ENCODE peak calls at places on chromosomes 16 and 17, in ten cellular contexts. One of them, this sample, is unnamed.

GRCh38 chr16:89123001-89123830 is 29.6 kb downstream of the ACSF3 start:
- DNase-seq in IMR-90: no peak
- DNase-seq in stomach: no peak
- DNase-seq in prostate gland: no peak
- DNase-seq in fibroblast of lung: no peak
- DNase-seq in upper lobe of right lung: peak
- DNase-seq in tibial nerve: no peak
- DNase-seq in tibial artery: no peak
- DNase-seq in A549: no peak
- DNase-seq in ovary: peak
- DNase-seq in this sample: no peak

GRCh38 chr17:68095205-68095811 is 59.8 kb downstream of the KPNA2 start:
- DNase-seq in IMR-90: no peak
- DNase-seq in stomach: no peak
- DNase-seq in prostate gland: no peak
- DNase-seq in fibroblast of lung: no peak
- DNase-seq in upper lobe of right lung: no peak
- DNase-seq in tibial nerve: no peak
- DNase-seq in tibial artery: no peak
- DNase-seq in A549: no peak
- DNase-seq in ovary: no peak
- DNase-seq in this sample: no peak

GRCh38 chr17:9336817-9337216 is 238.8 kb downstream of the STX8 start:
- DNase-seq in IMR-90: no peak
- DNase-seq in stomach: no peak
- DNase-seq in prostate gland: no peak
- DNase-seq in fibroblast of lung: no peak
- DNase-seq in upper lobe of right lung: no peak
- DNase-seq in tibial nerve: no peak
- DNase-seq in tibial artery: no peak
- DNase-seq in A549: no peak
- DNase-seq in ovary: no peak
- DNase-seq in this sample: no peak

GRCh38 chr17:3693829-3694231 is 2.1 kb downstream of the P2RX5 start:
- DNase-seq in IMR-90: no peak
- DNase-seq in stomach: no peak
- DNase-seq in prostate gland: no peak
- DNase-seq in fibroblast of lung: no peak
- DNase-seq in upper lobe of right lung: no peak
- DNase-seq in tibial nerve: no peak
- DNase-seq in tibial artery: no peak
- DNase-seq in A549: no peak
- DNase-seq in ovary: no peak
- DNase-seq in this sample: no peak

GRCh38 chr17:60077672-60078519 is 825 bp downstream of the HEATR6 start:
- DNase-seq in IMR-90: no peak
- DNase-seq in stomach: no peak
- DNase-seq in prostate gland: no peak
- DNase-seq in fibroblast of lung: peak
- DNase-seq in upper lobe of right lung: no peak
- DNase-seq in tibial nerve: no peak
- DNase-seq in tibial artery: no peak
- DNase-seq in A549: no peak
- DNase-seq in ovary: no peak
- DNase-seq in this sample: no peak

GRCh38 chr17:18195246-18195645 is 11.6 kb downstream of the ALKBH5 start:
- DNase-seq in IMR-90: no peak
- DNase-seq in stomach: no peak
- DNase-seq in prostate gland: no peak
- DNase-seq in fibroblast of lung: no peak
- DNase-seq in upper lobe of right lung: no peak
- DNase-seq in tibial nerve: no peak
- DNase-seq in tibial artery: no peak
- DNase-seq in A549: no peak
- DNase-seq in ovary: no peak
- DNase-seq in this sample: no peak

GRCh38 chr16:82535262-82535661 is 91.5 kb upstream of the CDH13 start:
- DNase-seq in IMR-90: no peak
- DNase-seq in stomach: no peak
- DNase-seq in prostate gland: no peak
- DNase-seq in fibroblast of lung: no peak
- DNase-seq in upper lobe of right lung: no peak
- DNase-seq in tibial nerve: no peak
- DNase-seq in tibial artery: no peak
- DNase-seq in A549: no peak
- DNase-seq in ovary: no peak
- DNase-seq in this sample: no peak

GRCh38 chr17:59890720-59891119 is 2.0 kb downstream of the TUBD1 start:
- DNase-seq in IMR-90: peak
- DNase-seq in stomach: no peak
- DNase-seq in prostate gland: no peak
- DNase-seq in fibroblast of lung: no peak
- DNase-seq in upper lobe of right lung: no peak
- DNase-seq in tibial nerve: no peak
- DNase-seq in tibial artery: no peak
- DNase-seq in A549: peak
- DNase-seq in ovary: no peak
- DNase-seq in this sample: no peak

DNA sequence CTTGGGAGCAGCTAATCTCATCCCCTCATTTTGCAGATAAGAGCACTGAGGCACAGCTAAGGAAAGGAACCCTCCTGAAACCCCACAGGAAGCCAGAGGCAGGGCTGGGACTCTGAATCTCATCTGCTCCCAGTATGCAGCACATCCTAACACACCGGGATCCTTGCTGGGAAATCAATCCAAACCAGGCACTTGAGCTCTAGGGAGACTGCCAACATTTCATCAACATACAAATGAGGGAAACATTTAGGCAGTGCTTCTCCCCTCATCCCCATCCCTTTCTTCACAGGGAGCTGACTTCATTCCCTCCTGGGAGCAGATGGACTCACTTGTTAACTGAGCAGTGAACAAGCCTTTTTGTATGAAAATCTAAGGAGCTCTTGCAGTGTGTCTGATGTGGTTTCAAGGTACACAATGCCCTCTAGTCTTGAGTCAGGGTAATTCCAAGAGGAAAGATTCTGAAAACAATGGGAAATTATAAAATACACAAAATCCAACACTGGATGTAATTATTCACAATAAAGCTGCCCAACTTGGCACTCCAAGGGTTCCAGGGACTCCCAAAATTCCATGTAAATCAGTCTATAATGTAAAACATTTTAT is 96.3 kb downstream of the TMEM114 start:
- DNase-seq in IMR-90: no peak
- DNase-seq in stomach: no peak
- DNase-seq in prostate gland: no peak
- DNase-seq in fibroblast of lung: no peak
- DNase-seq in upper lobe of right lung: no peak
- DNase-seq in tibial nerve: no peak
- DNase-seq in tibial artery: no peak
- DNase-seq in A549: no peak
- DNase-seq in ovary: no peak
- DNase-seq in this sample: no peak
- TF ChIP-seq CTCF in IMR-90: no peak
- TF ChIP-seq CTCF in stomach: no peak
- TF ChIP-seq CTCF in prostate gland: no peak
- TF ChIP-seq CTCF in fibroblast of lung: no peak
- TF ChIP-seq CTCF in upper lobe of right lung: no peak
- TF ChIP-seq CTCF in tibial nerve: no peak
- TF ChIP-seq CTCF in tibial artery: no peak
- TF ChIP-seq CTCF in A549: no peak
- TF ChIP-seq CTCF in ovary: no peak
- TF ChIP-seq CTCF in this sample: no peak

DNA sequence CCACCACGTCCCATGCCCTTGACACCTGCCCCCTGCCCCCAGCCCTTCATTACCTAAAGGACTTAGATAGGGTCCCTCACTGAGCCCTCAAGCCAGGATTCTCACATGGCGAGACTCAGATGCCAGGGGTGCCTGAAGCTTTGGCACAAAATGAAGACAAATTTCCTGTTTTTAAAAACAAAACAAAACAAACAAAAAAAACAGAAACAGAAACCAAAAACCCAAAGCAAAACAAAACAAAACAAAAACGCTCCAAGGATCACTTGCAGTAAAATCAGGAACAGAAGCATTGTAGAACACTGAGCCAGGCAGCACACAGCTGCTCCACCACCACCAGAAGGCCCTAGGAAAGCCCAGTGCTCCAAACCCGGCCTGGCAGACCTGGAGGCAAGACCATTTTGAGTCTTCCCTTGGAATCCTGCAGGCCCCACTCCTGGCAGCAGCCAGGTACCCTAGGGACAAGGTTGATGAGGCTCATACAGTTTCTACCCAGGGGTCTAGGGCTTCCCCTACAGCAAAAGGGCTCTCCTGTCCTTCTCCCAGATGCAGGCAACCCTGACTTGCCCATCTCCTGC is 20.8 kb downstream of the MYO18A start:
- DNase-seq in IMR-90: no peak
- DNase-seq in stomach: no peak
- DNase-seq in prostate gland: no peak
- DNase-seq in fibroblast of lung: no peak
- DNase-seq in upper lobe of right lung: no peak
- DNase-seq in tibial nerve: no peak
- DNase-seq in tibial artery: no peak
- DNase-seq in A549: no peak
- DNase-seq in ovary: no peak
- DNase-seq in this sample: no peak
- H3K27ac ChIP-seq in IMR-90: peak
- H3K27ac ChIP-seq in stomach: peak
- H3K27ac ChIP-seq in prostate gland: no peak
- H3K27ac ChIP-seq in fibroblast of lung: no peak
- H3K27ac ChIP-seq in upper lobe of right lung: peak
- H3K27ac ChIP-seq in tibial nerve: peak
- H3K27ac ChIP-seq in tibial artery: no peak
- H3K27ac ChIP-seq in A549: peak
- H3K27ac ChIP-seq in ovary: no peak
- H3K27ac ChIP-seq in this sample: peak

GRCh38 chr17:63826468-63827001 is 696 bp upstream of the PSMC5 start:
- DNase-seq in IMR-90: peak
- DNase-seq in stomach: no peak
- DNase-seq in prostate gland: peak
- DNase-seq in fibroblast of lung: no peak
- DNase-seq in upper lobe of right lung: no peak
- DNase-seq in tibial nerve: no peak
- DNase-seq in tibial artery: no peak
- DNase-seq in A549: no peak
- DNase-seq in ovary: no peak
- DNase-seq in this sample: no peak

GRCh38 chr17:63828936-63829335 is 1.5 kb upstream of the FTSJ3 start:
- DNase-seq in IMR-90: no peak
- DNase-seq in stomach: no peak
- DNase-seq in prostate gland: no peak
- DNase-seq in fibroblast of lung: no peak
- DNase-seq in upper lobe of right lung: no peak
- DNase-seq in tibial nerve: no peak
- DNase-seq in tibial artery: no peak
- DNase-seq in A549: no peak
- DNase-seq in ovary: no peak
- DNase-seq in this sample: no peak

GRCh38 chr17:63827002-63827800 is at the start of the genes FTSJ3 and PSMC5:
- DNase-seq in IMR-90: peak
- DNase-seq in stomach: peak
- DNase-seq in prostate gland: peak
- DNase-seq in fibroblast of lung: peak
- DNase-seq in upper lobe of right lung: peak
- DNase-seq in tibial nerve: peak
- DNase-seq in tibial artery: peak
- DNase-seq in A549: peak
- DNase-seq in ovary: peak
- DNase-seq in this sample: peak

GRCh38 chr17:63830278-63830677 is 2.8 kb upstream of the FTSJ3 start:
- DNase-seq in IMR-90: no peak
- DNase-seq in stomach: no peak
- DNase-seq in prostate gland: no peak
- DNase-seq in fibroblast of lung: no peak
- DNase-seq in upper lobe of right lung: no peak
- DNase-seq in tibial nerve: no peak
- DNase-seq in tibial artery: no peak
- DNase-seq in A549: no peak
- DNase-seq in ovary: no peak
- DNase-seq in this sample: no peak

DNA sequence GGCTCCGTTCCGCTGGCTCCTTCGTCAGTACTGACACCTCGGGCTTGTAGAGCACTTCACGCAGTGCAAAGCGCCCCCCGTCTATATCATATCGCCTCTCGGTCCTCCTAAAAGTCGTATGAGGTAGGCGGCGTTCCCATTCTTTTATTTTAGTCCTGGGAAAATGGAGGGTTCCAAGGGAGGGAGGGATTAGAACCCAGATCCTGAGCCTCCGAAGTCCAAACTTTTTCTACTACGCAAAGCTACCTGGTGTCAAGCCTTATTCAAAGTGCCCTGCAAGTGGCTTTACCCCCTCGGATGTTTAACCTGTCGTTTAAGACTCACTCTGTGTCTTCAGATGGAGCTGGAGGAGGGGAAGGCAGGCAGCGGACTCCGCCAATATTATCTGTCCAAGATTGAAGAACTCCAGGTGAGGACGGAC is 348 bp upstream of the FTSJ3 start:
- DNase-seq in IMR-90: no peak
- DNase-seq in stomach: no peak
- DNase-seq in prostate gland: no peak
- DNase-seq in fibroblast of lung: no peak
- DNase-seq in upper lobe of right lung: no peak
- DNase-seq in tibial nerve: no peak
- DNase-seq in tibial artery: no peak
- DNase-seq in A549: no peak
- DNase-seq in ovary: no peak
- DNase-seq in this sample: no peak
- TF ChIP-seq CTCF in IMR-90: no peak
- TF ChIP-seq CTCF in stomach: no peak
- TF ChIP-seq CTCF in prostate gland: no peak
- TF ChIP-seq CTCF in fibroblast of lung: no peak
- TF ChIP-seq CTCF in upper lobe of right lung: no peak
- TF ChIP-seq CTCF in tibial nerve: no peak
- TF ChIP-seq CTCF in tibial artery: no peak
- TF ChIP-seq CTCF in A549: no peak
- TF ChIP-seq CTCF in ovary: no peak
- TF ChIP-seq CTCF in this sample: peak

GRCh38 chr17:7043195-7043543 is 723 bp downstream of the SLC16A11 start:
- DNase-seq in IMR-90: no peak
- DNase-seq in stomach: no peak
- DNase-seq in prostate gland: no peak
- DNase-seq in fibroblast of lung: no peak
- DNase-seq in upper lobe of right lung: peak
- DNase-seq in tibial nerve: no peak
- DNase-seq in tibial artery: no peak
- DNase-seq in A549: no peak
- DNase-seq in ovary: no peak
- DNase-seq in this sample: no peak

GRCh38 chr17:7043544-7044268 is at the start of gene SLC16A11:
- DNase-seq in IMR-90: peak
- DNase-seq in stomach: peak
- DNase-seq in prostate gland: no peak
- DNase-seq in fibroblast of lung: no peak
- DNase-seq in upper lobe of right lung: peak
- DNase-seq in tibial nerve: no peak
- DNase-seq in tibial artery: no peak
- DNase-seq in A549: no peak
- DNase-seq in ovary: no peak
- DNase-seq in this sample: no peak

GRCh38 chr17:7045492-7046126 is 1.7 kb upstream of the SLC16A11 start:
- DNase-seq in IMR-90: peak
- DNase-seq in stomach: peak
- DNase-seq in prostate gland: peak
- DNase-seq in fibroblast of lung: peak
- DNase-seq in upper lobe of right lung: no peak
- DNase-seq in tibial nerve: no peak
- DNase-seq in tibial artery: no peak
- DNase-seq in A549: peak
- DNase-seq in ovary: no peak
- DNase-seq in this sample: peak

GRCh38 chr17:7041607-7042506 is 2.0 kb downstream of the SLC16A11 start:
- DNase-seq in IMR-90: no peak
- DNase-seq in stomach: no peak
- DNase-seq in prostate gland: no peak
- DNase-seq in fibroblast of lung: no peak
- DNase-seq in upper lobe of right lung: no peak
- DNase-seq in tibial nerve: no peak
- DNase-seq in tibial artery: no peak
- DNase-seq in A549: no peak
- DNase-seq in ovary: no peak
- DNase-seq in this sample: no peak

DNA sequence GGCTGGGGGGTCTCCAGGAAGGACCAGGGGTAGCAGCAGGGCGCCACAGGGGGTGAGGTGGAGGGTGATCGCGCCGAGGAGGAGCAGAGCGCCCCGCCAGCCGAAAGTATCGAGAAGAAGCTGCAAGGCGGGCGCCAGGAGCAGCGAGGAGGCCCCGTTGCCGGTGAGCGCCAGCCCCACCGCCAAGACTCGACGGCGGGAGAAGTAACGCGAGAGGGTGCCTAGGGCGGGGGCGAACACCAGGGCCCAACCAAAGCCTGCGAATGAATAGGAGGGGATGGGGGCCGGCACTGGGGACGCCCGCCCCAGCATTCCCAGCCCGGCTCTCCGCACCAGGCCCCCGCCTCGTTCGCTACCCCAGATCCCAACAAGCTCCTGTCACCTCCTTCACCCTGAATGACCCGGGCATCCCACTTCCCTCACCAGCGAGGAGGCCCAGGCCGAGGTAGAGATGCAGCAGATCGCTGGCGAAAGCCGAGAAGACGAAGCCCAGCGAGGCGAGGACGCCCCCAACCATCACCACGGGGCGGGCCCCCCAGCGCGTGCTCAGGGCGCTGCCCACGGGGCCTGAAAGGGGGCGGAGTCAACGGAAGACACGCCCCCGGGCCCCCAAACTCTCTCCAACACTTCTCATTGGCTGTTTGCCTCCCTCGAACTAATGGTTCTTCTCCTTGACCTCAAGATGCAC is 1.2 kb downstream of the SLC16A11 start:
- DNase-seq in IMR-90: no peak
- DNase-seq in stomach: no peak
- DNase-seq in prostate gland: no peak
- DNase-seq in fibroblast of lung: no peak
- DNase-seq in upper lobe of right lung: no peak
- DNase-seq in tibial nerve: no peak
- DNase-seq in tibial artery: no peak
- DNase-seq in A549: no peak
- DNase-seq in ovary: no peak
- DNase-seq in this sample: no peak
- H3K27ac ChIP-seq in IMR-90: no peak
- H3K27ac ChIP-seq in stomach: no peak
- H3K27ac ChIP-seq in prostate gland: no peak
- H3K27ac ChIP-seq in fibroblast of lung: no peak
- H3K27ac ChIP-seq in upper lobe of right lung: peak
- H3K27ac ChIP-seq in tibial nerve: no peak
- H3K27ac ChIP-seq in tibial artery: no peak
- H3K27ac ChIP-seq in A549: no peak
- H3K27ac ChIP-seq in ovary: no peak
- H3K27ac ChIP-seq in this sample: no peak

This sample was measured in RWPE1.